ENCODE peak calls at places on chromosomes 1 and 21, in four cellular contexts. D, B, O and I are unnamed samples.

GRCh38 chr1:212482352-212483153 is 49.8 kb downstream of the NENF start:
- DNase-seq in O (no peak), D (no peak), B (peak; percentile 84), I (no peak)

GRCh38 chr1:50704126-50704525 is 255.9 kb downstream of the FAF1 start:
- DNase-seq in B (peak; percentile 17), O (peak; percentile 68), D (no peak), I (peak; percentile 38)

GRCh38 chr1:178142806-178143205 is 48.9 kb downstream of the RASAL2 start:
- DNase-seq in B (no peak), D (no peak), O (no peak), I (no peak)

GRCh38 chr1:218660678-218661053 is 315.5 kb downstream of the TGFB2 start:
- DNase-seq in D (no peak), O (no peak), B (peak; percentile 61), I (no peak)

GRCh38 chr1:157025856-157026255 is 19.7 kb downstream of the ARHGEF11 start:
- DNase-seq in O (no peak), B (no peak), D (no peak), I (no peak)

GRCh38 chr1:191022856-191023255 is 545.2 kb upstream of the BRINP3 start:
- DNase-seq in O (no peak), B (no peak), D (no peak), I (no peak)

GRCh38 chr21:36092676-36093075 is 22.9 kb downstream of the CBR1 start:
- DNase-seq in B (no peak), D (no peak), O (no peak), I (no peak)

GRCh38 chr21:46027855-46028493 is 46.4 kb downstream of the COL6A1 start:
- DNase-seq in D (no peak), B (no peak), O (no peak), I (no peak)

GRCh38 chr1:63920154-63921117 is 146.6 kb downstream of the ROR1 start:
- DNase-seq in D (no peak), B (peak; percentile 80), O (no peak), I (no peak)

GRCh38 chr1:160949881-160950280 is 4.7 kb downstream of the ITLN2 start:
- DNase-seq in B (no peak), D (no peak), O (no peak), I (no peak)

GRCh38 chr21:46459356-46460112 is 843 bp downstream of the DIP2A start:
- DNase-seq in O (peak; percentile 45), B (no peak), D (no peak), I (no peak)

GRCh38 chr1:55338448-55338820 is 123.3 kb upstream of the USP24 start:
- DNase-seq in D (no peak), B (no peak), O (no peak), I (no peak)

GRCh38 chr1:92211166-92211565 is 6.5 kb upstream of the C1orf146 start:
- DNase-seq in O (no peak), D (no peak), B (no peak), I (no peak)

DNA sequence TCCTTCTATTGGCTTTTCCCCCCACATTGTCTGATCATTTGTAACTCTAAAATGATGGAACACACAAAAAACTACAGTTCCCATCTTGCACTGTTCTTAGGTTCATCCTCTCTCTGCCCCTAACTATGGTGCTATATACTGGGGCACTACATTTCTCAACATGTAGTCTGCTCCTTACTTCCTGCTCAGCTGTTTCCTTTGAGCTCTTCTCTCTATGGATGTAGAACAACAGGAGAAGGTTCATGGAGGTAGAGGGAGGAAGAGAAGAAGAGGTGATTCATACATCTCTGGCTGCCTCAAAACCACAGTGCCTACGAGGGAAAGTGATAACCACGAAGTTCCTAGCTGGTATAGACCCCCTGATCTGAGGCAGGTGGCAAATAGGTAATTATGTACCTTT is 7.0 kb upstream of the C1orf146 start:
- DNase-seq in O (no peak), B (no peak), D (no peak), I (no peak)
- TF ChIP-seq CHD4 in O (no peak), B (no peak), D (no peak), I (no peak)

GRCh38 chr1:18681423-18681835 is 50.8 kb downstream of the PAX7 start:
- DNase-seq in D (no peak), O (peak; percentile 79), B (peak; percentile 66), I (peak; percentile 53)
- TF ChIP-seq CHD4 in D (no peak), O (no peak), B (no peak), I (no peak)

GRCh38 chr1:221740941-221741363 is 937 bp downstream of the DUSP10 start:
- DNase-seq in D (no peak), B (no peak), O (no peak), I (no peak)
- TF ChIP-seq CHD4 in D (no peak), B (no peak), O (no peak), I (no peak)

GRCh38 chr1:173669491-173669941 is at the start of gene ANKRD45:
- DNase-seq in B (peak; percentile 56), O (no peak), D (no peak), I (no peak)
- TF ChIP-seq CHD4 in B (no peak), O (no peak), D (no peak), I (no peak)

GRCh38 chr1:177132141-177132540 is 32.4 kb downstream of the ASTN1 start:
- DNase-seq in O (no peak), B (no peak), D (no peak), I (no peak)
- TF ChIP-seq CHD4 in O (no peak), B (no peak), D (no peak), I (no peak)

GRCh38 chr1:171850951-171851350 is 9.7 kb downstream of the DNM3 start:
- DNase-seq in D (no peak), B (peak; percentile 12), O (no peak), I (peak; percentile 38)

GRCh38 chr1:171849245-171849898 is 8.1 kb downstream of the DNM3 start:
- DNase-seq in O (no peak), B (no peak), D (no peak), I (no peak)

GRCh38 chr1:171852273-171852672 is 11.0 kb downstream of the DNM3 start:
- DNase-seq in B (no peak), O (no peak), D (no peak), I (no peak)
- TF ChIP-seq CHD4 in B (no peak), O (no peak), D (no peak), I (no peak)

GRCh38 chr1:9751971-9752370 is 71.8 kb downstream of the CLSTN1 start:
- DNase-seq in D (no peak), B (no peak), O (no peak), I (no peak)
- TF ChIP-seq CHD4 in D (no peak), B (no peak), O (no peak), I (no peak)